ENCODE peak calls at places on chromosomes 1 and 21, in six cellular contexts. C is pancreas, Y is transverse colon, J is tibial artery, S is psoas muscle, P is dorsolateral prefrontal cortex. V is an unnamed sample.

GRCh38 chr1:86515597-86515996 is 31.3 kb upstream of the CLCA4 start:
- DNase-seq in C (no peak), Y (peak), J (no peak), S (no peak), P (no peak), V (no peak)

GRCh38 chr1:218942421-218942820 is 231.3 kb upstream of the LYPLAL1 start:
- DNase-seq in C (no peak), Y (no peak), J (no peak), S (no peak), P (no peak), V (peak)

GRCh38 chr1:244329591-244330317 is 122.0 kb downstream of the ADSS2 start:
- DNase-seq in C (no peak), Y (no peak), J (no peak), S (no peak), P (no peak), V (no peak)

GRCh38 chr1:3125078-3125477 is 56.1 kb downstream of the PRDM16 start:
- DNase-seq in C (no peak), Y (no peak), J (peak), S (no peak), P (no peak), V (no peak)

GRCh38 chr1:15983275-15983674 is 7.4 kb upstream of the ZBTB17 start:
- DNase-seq in C (no peak), Y (no peak), J (no peak), S (no peak), P (no peak), V (no peak)

GRCh38 chr21:40386301-40386911 is 460.6 kb downstream of the DSCAM start:
- DNase-seq in C (peak), Y (peak), J (peak), S (peak), P (peak), V (peak)

GRCh38 chr1:10252508-10252907 is 42.1 kb downstream of the KIF1B start:
- DNase-seq in C (no peak), Y (peak), J (no peak), S (no peak), P (no peak), V (no peak)

GRCh38 chr1:151287341-151287699 is 5.2 kb downstream of the ZNF687 start:
- DNase-seq in C (no peak), Y (no peak), J (no peak), S (no peak), P (no peak), V (no peak)

GRCh38 chr1:35642472-35642955 is 1.2 kb upstream of the PSMB2 start:
- DNase-seq in C (peak), Y (peak), J (no peak), S (no peak), P (no peak), V (no peak)

GRCh38 chr1:66270122-66270812 is 263.7 kb upstream of the SGIP1 start:
- DNase-seq in C (no peak), Y (no peak), J (peak), S (no peak), P (no peak), V (peak)

GRCh38 chr1:26432793-26433192 is 672 bp downstream of the DHDDS start:
- DNase-seq in C (no peak), Y (peak), J (no peak), S (no peak), P (no peak), V (no peak)

GRCh38 chr21:41235214-41235613 is 67.3 kb downstream of the BACE2 start:
- DNase-seq in C (no peak), Y (no peak), J (no peak), S (no peak), P (no peak), V (no peak)

GRCh38 chr1:111406325-111406768 is 21.2 kb downstream of the OVGP1 start:
- DNase-seq in C (peak), Y (peak), J (no peak), S (no peak), P (no peak), V (no peak)

GRCh38 chr1:221291113-221291512 is 411.9 kb downstream of the HLX start:
- DNase-seq in C (no peak), Y (no peak), J (no peak), S (no peak), P (no peak), V (no peak)

GRCh38 chr1:228902781-228903572 is 167.7 kb downstream of the RHOU start:
- DNase-seq in C (peak), Y (peak), J (peak), S (peak), P (peak), V (peak)

GRCh38 chr1:1255078-1255477 is 8.6 kb upstream of the C1QTNF12 start:
- DNase-seq in C (no peak), Y (no peak), J (no peak), S (no peak), P (no peak), V (no peak)

GRCh38 chr1:10267946-10268345 is 57.6 kb downstream of the KIF1B start:
- DNase-seq in C (no peak), Y (no peak), J (no peak), S (no peak), P (no peak), V (no peak)

GRCh38 chr1:229070168-229070567 is 200.7 kb upstream of the RAB4A start:
- DNase-seq in C (peak), Y (peak), J (peak), S (peak), P (no peak), V (peak)

GRCh38 chr1:10675813-10676212 is 120.6 kb downstream of the CASZ1 start:
- DNase-seq in C (no peak), Y (peak), J (no peak), S (no peak), P (no peak), V (no peak)

GRCh38 chr1:86753700-86754099 is 49.3 kb downstream of the SH3GLB1 start:
- DNase-seq in C (no peak), Y (no peak), J (no peak), S (no peak), P (no peak), V (no peak)

GRCh38 chr1:19643602-19644419 is at the start of gene NBL1:
- DNase-seq in C (peak), Y (peak), J (peak), S (peak), P (peak), V (peak)

GRCh38 chr1:43935711-43936427 is 2.3 kb downstream of the ARTN start:
- DNase-seq in C (peak), Y (peak), J (no peak), S (no peak), P (no peak), V (peak)

GRCh38 chr21:40208206-40208950 is 341.1 kb downstream of the PCP4 start:
- DNase-seq in C (no peak), Y (no peak), J (no peak), S (no peak), P (no peak), V (no peak)

GRCh38 chr1:151242442-151242841 is 12.1 kb upstream of the PSMD4 start:
- DNase-seq in C (no peak), Y (no peak), J (no peak), S (no peak), P (no peak), V (no peak)

GRCh38 chr1:201774224-201774982 is 54.6 kb upstream of the IPO9 start:
- DNase-seq in C (no peak), Y (no peak), J (no peak), S (no peak), P (no peak), V (no peak)

GRCh38 chr1:215128514-215128913 is 46.0 kb downstream of the KCNK2 start:
- DNase-seq in C (no peak), Y (no peak), J (no peak), S (no peak), P (no peak), V (no peak)
- H3K4me3 ChIP-seq in C (no peak), Y (no peak), J (no peak), S (no peak), P (no peak), V (no peak)

GRCh38 chr1:235485558-235485957 is 18.7 kb downstream of the B3GALNT2 start:
- DNase-seq in C (no peak), Y (no peak), J (no peak), S (no peak), P (no peak), V (no peak)
- H3K27ac ChIP-seq in C (no peak), Y (no peak), J (no peak), S (peak), P (no peak), V (no peak)

GRCh38 chr21:24045775-24046215 is 1561.5 kb downstream of the MRPL39 start:
- DNase-seq in C (peak), Y (peak), J (peak), S (peak), P (peak), V (peak)
- H3K4me3 ChIP-seq in C (no peak), Y (no peak), J (no peak), S (no peak), P (peak), V (no peak)

GRCh38 chr1:59298178-59298583 is 1.3 kb downstream of the FGGY start:
- DNase-seq in C (peak), Y (no peak), J (peak), S (peak), P (no peak), V (peak)
- H3K27ac ChIP-seq in C (no peak), Y (peak), J (peak), S (peak), P (peak), V (peak)

GRCh38 chr21:45917241-45917640 is 64.3 kb upstream of the COL6A1 start:
- DNase-seq in C (no peak), Y (no peak), J (no peak), S (no peak), P (no peak), V (no peak)
- H3K4me3 ChIP-seq in C (no peak), Y (no peak), J (no peak), S (no peak), P (no peak), V (no peak)

GRCh38 chr1:207789792-207790787 is 38.2 kb downstream of the CD46 start:
- DNase-seq in C (no peak), Y (no peak), J (no peak), S (no peak), P (no peak), V (no peak)
- H3K27ac ChIP-seq in C (no peak), Y (peak), J (no peak), S (peak), P (peak), V (no peak)

DNA sequence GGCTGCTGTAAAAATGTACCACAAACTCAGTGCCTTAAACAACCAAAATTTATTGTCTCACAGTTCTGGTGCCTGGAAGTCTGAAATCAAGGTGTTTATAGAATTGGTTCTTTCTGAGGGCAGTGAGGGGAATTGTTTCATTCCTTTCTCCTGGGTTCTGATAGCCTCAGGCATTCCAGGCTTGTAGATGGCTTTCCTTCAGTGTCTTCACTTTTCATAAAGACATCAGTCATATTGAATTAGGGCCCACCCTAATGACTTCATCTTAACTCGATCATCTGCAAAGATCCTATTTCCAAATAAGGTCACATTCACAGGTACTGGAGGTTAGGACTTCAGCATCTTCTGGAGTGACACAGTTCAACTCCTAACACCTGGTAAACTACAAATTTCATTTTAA is 15.0 kb downstream of the CDKN2C start:
- DNase-seq in C (no peak), Y (no peak), J (no peak), S (no peak), P (no peak), V (no peak)
- H3K4me3 ChIP-seq in C (no peak), Y (no peak), J (peak), S (no peak), P (no peak), V (no peak)

GRCh38 chr1:198423701-198424100 is 116.8 kb downstream of the ATP6V1G3 start:
- DNase-seq in C (no peak), Y (no peak), J (no peak), S (no peak), P (no peak), V (no peak)
- H3K27ac ChIP-seq in C (no peak), Y (no peak), J (no peak), S (no peak), P (no peak), V (no peak)

GRCh38 chr1:91730781-91731732 is 154.9 kb downstream of the TGFBR3 start:
- DNase-seq in C (peak), Y (peak), J (peak), S (peak), P (no peak), V (no peak)
- H3K4me3 ChIP-seq in C (no peak), Y (no peak), J (no peak), S (no peak), P (no peak), V (no peak)

V was measured in right cardiac atrium.